ENCODE peak calls at places on chromosomes 13 and 19, in nine cellular contexts. N is stomach, G is transverse colon, Q is H1, F is ovary, A is tibial nerve, U is A549, Y is esophagus muscularis mucosa, D is upper lobe of left lung. R is an unnamed sample.

GRCh38 chr19:12364391-12365093 is 941 bp downstream of the ZNF442 start:
- DNase-seq in Y (no peak), F (peak), D (no peak), G (peak), Q (no peak), U (no peak), N (no peak), A (peak), R (peak)

GRCh38 chr19:45344621-45345505 is 4.3 kb downstream of the KLC3 start:
- DNase-seq in F (no peak), G (no peak), Y (no peak), A (no peak), N (no peak), U (no peak), D (no peak), Q (no peak), R (no peak)

GRCh38 chr13:41652735-41653361 is 195.5 kb downstream of the RGCC start:
- DNase-seq in N (no peak), D (no peak), A (peak), Y (no peak), G (no peak), Q (no peak), U (peak), F (no peak), R (no peak)

GRCh38 chr19:48393559-48394330 is at the start of gene GRIN2D:
- DNase-seq in A (no peak), Y (no peak), N (no peak), F (no peak), U (peak), Q (peak), G (peak), D (peak), R (peak)

GRCh38 chr19:32691952-32692726 is 518 bp downstream of the NUDT19 start:
- DNase-seq in U (peak), Q (peak), N (peak), A (peak), G (peak), Y (no peak), F (peak), D (peak), R (peak)

GRCh38 chr19:12828494-12828893 is 5.9 kb downstream of the RTBDN start:
- DNase-seq in F (no peak), G (peak), N (peak), D (no peak), A (no peak), U (no peak), Q (peak), Y (no peak), R (no peak)

GRCh38 chr13:33537691-33538090 is 252.1 kb upstream of the STARD13 start:
- DNase-seq in G (no peak), Y (no peak), A (no peak), Q (no peak), D (no peak), U (no peak), F (no peak), N (no peak), R (no peak)

GRCh38 chr13:20716951-20717350 is 13.5 kb downstream of the IL17D start:
- DNase-seq in U (no peak), N (no peak), A (no peak), Y (no peak), G (no peak), F (no peak), D (no peak), Q (no peak), R (no peak)

GRCh38 chr13:113863511-113864302 is at the start of gene GAS6:
- DNase-seq in N (peak), A (no peak), U (peak), Y (no peak), D (peak), Q (peak), F (peak), G (peak), R (no peak)

GRCh38 chr19:12792048-12792852 is 964 bp downstream of the JUNB start:
- DNase-seq in U (peak), D (peak), G (peak), A (no peak), Q (peak), Y (no peak), N (peak), F (peak), R (peak)

GRCh38 chr19:4445963-4446668 is 11.5 kb downstream of the UBXN6 start:
- DNase-seq in Q (peak), F (peak), U (no peak), D (peak), G (no peak), N (no peak), A (no peak), Y (no peak), R (no peak)

GRCh38 chr13:83327091-83327490 is 555.2 kb downstream of the SLITRK1 start:
- DNase-seq in A (no peak), Q (no peak), F (no peak), U (no peak), G (no peak), N (no peak), Y (no peak), D (no peak), R (no peak)

GRCh38 chr13:106496072-106496997 is 39.1 kb downstream of the EFNB2 start:
- DNase-seq in D (no peak), F (no peak), Y (no peak), A (no peak), N (no peak), Q (no peak), U (no peak), G (no peak), R (no peak)

GRCh38 chr13:67120872-67121531 is 109.1 kb downstream of the PCDH9 start:
- DNase-seq in G (no peak), Q (no peak), F (no peak), N (no peak), U (peak), A (no peak), Y (no peak), D (no peak), R (no peak)

GRCh38 chr19:46660008-46660517 is 919 bp downstream of the DACT3 start:
- DNase-seq in F (peak), N (no peak), Q (peak), Y (no peak), G (no peak), D (no peak), A (no peak), U (peak), R (peak)

GRCh38 chr13:101202590-101202989 is 213.7 kb downstream of the NALCN start:
- DNase-seq in A (no peak), U (peak), D (no peak), Q (peak), G (no peak), F (no peak), Y (no peak), N (no peak), R (no peak)

GRCh38 chr19:1839658-1840540 is 8.4 kb downstream of the REXO1 start:
- DNase-seq in Q (no peak), G (peak), N (no peak), Y (no peak), U (no peak), A (no peak), D (peak), F (no peak), R (no peak)

GRCh38 chr13:39676315-39676876 is 20.9 kb downstream of the COG6 start:
- DNase-seq in Q (no peak), Y (no peak), N (no peak), A (peak), F (no peak), G (no peak), D (no peak), U (peak), R (no peak)

GRCh38 chr19:54188224-54188871 is 1.0 kb downstream of the MBOAT7 start:
- DNase-seq in Y (no peak), N (no peak), F (no peak), Q (no peak), G (no peak), D (no peak), U (peak), A (no peak), R (no peak)

GRCh38 chr19:34347561-34348165 is 17.3 kb upstream of the GPI start:
- DNase-seq in A (no peak), Y (no peak), Q (no peak), N (no peak), F (no peak), D (no peak), G (no peak), U (no peak), R (no peak)

GRCh38 chr13:75726313-75726712 is 90.2 kb downstream of the LMO7 start:
- DNase-seq in D (no peak), U (no peak), A (no peak), N (no peak), Q (no peak), Y (no peak), F (no peak), G (no peak), R (no peak)

GRCh38 chr13:48161530-48162179 is 66.8 kb upstream of the MED4 start:
- DNase-seq in U (no peak), G (peak), Y (no peak), A (peak), F (no peak), N (peak), D (no peak), Q (no peak), R (peak)
- TF ChIP-seq POLR2A in U (no peak), G (no peak), Y (no peak), A (no peak), F (no peak), N (no peak), D (no peak), Q (no peak), R (no peak)

GRCh38 chr13:85260896-85261295 is 538.3 kb downstream of the SLITRK6 start:
- DNase-seq in G (no peak), F (no peak), A (no peak), U (no peak), N (no peak), D (no peak), Y (no peak), Q (no peak), R (no peak)

GRCh38 chr13:85254641-85255040 is 544.6 kb downstream of the SLITRK6 start:
- DNase-seq in Y (no peak), Q (no peak), G (no peak), A (no peak), N (no peak), D (no peak), U (no peak), F (no peak), R (no peak)

GRCh38 chr13:85261757-85262346 is 537.4 kb downstream of the SLITRK6 start:
- DNase-seq in F (no peak), A (no peak), G (no peak), Q (no peak), D (no peak), U (no peak), N (no peak), Y (no peak), R (no peak)

GRCh38 chr13:85255978-85256377 is 543.2 kb downstream of the SLITRK6 start:
- DNase-seq in A (no peak), G (no peak), N (no peak), D (no peak), Q (no peak), Y (no peak), U (no peak), F (no peak), R (no peak)
- TF ChIP-seq EP300 in A (no peak), G (no peak), N (no peak), D (no peak), Q (no peak), Y (no peak), U (no peak), F (no peak), R (no peak)

GRCh38 chr13:46934749-46935148 is 37.9 kb upstream of the HTR2A start:
- DNase-seq in U (peak), F (no peak), G (no peak), N (no peak), D (no peak), A (no peak), Y (no peak), Q (no peak), R (no peak)
- H3K27ac ChIP-seq in U (no peak), F (no peak), G (no peak), N (no peak), D (no peak), A (no peak), Y (no peak), Q (no peak), R (no peak)

GRCh38 chr19:6464070-6464873 is at the start of gene CRB3:
- DNase-seq in F (peak), Q (peak), D (peak), A (no peak), Y (no peak), N (peak), U (peak), G (peak), R (no peak)
- TF ChIP-seq POLR2A in F (no peak), Q (peak), D (no peak), A (no peak), Y (no peak), N (no peak), U (no peak), G (peak), R (no peak)

R was measured in sigmoid colon.